ENCODE peak calls at places on chromosomes 5 and 9, in six cellular contexts. B is fibroblast of the conjunctiva, L is A172, E is germinal center, S is right lobe of liver, T is lower lobe of right lung. G is an unnamed sample.

GRCh38 chr5:129506092-129506491 is 46.0 kb downstream of the ADAMTS19 start:
- DNase-seq in B (peak; percentile 34), S (no peak), L (peak; percentile 11), T (no peak), E (no peak), G (no peak)

GRCh38 chr9:33128570-33128969 is 38.6 kb downstream of the B4GALT1 start:
- DNase-seq in S (no peak), L (no peak), T (no peak), E (no peak), B (no peak), G (no peak)

GRCh38 chr5:58360794-58361193 is 99.1 kb downstream of the PLK2 start:
- DNase-seq in E (no peak), S (no peak), B (no peak), T (no peak), L (no peak), G (no peak)

GRCh38 chr5:153456354-153456753 is 34.1 kb upstream of the GRIA1 start:
- DNase-seq in B (no peak), E (no peak), S (no peak), L (no peak), T (no peak), G (no peak)

GRCh38 chr9:108746864-108747263 is 108.9 kb downstream of the ACTL7B start:
- DNase-seq in B (peak; percentile 33), S (no peak), T (no peak), L (no peak), E (no peak), G (no peak)

GRCh38 chr9:36150529-36151305 is 14.2 kb downstream of the GLIPR2 start:
- DNase-seq in E (no peak), S (no peak), L (no peak), B (no peak), T (no peak), G (no peak)

GRCh38 chr5:171155621-171156020 is 153.4 kb upstream of the TLX3 start:
- DNase-seq in L (no peak), B (no peak), E (no peak), S (no peak), T (no peak), G (no peak)

GRCh38 chr9:10007356-10007755 is 605.4 kb downstream of the PTPRD start:
- DNase-seq in T (no peak), E (no peak), L (no peak), S (no peak), B (no peak), G (no peak)

GRCh38 chr5:168656633-168657032 is 77.5 kb upstream of the PANK3 start:
- DNase-seq in T (no peak), S (no peak), L (no peak), E (no peak), B (peak; percentile 56), G (no peak)

GRCh38 chr5:178192787-178193186 is 5.6 kb upstream of the GMCL2 start:
- DNase-seq in S (peak; percentile 17), T (no peak), E (no peak), L (no peak), B (no peak), G (no peak)

G was measured in NAMALWA.